ENCODE peak calls at places on chromosomes 6 and 20, in nine cellular contexts. One of them, this sample, is unnamed.
A peak's percentile ranks its signal among the peaks of the same experiment; 100 is the strongest.

GRCh38 chr6:170296746-170297576 is 6.1 kb upstream of the DLL1 start:
- DNase-seq in NCI-H524: peak; percentile 42
- DNase-seq in PC-3: no peak
- DNase-seq in retinal pigment epithelial cell: no peak
- DNase-seq in fibroblast of the aortic adventitia: no peak
- DNase-seq in ELR: no peak
- DNase-seq in endodermal cell: peak; percentile 55
- DNase-seq in activated CD4-positive, CD25-positive, alpha-beta regulatory T cell treated with anti-CD3 and anti-CD28 coated beads, Interleukin-2, amount 50 U/mL, for 72 hours: no peak
- DNase-seq in posterior vena cava: no peak
- DNase-seq in this sample: no peak

GRCh38 chr6:104118274-104118673 is 741.4 kb downstream of the HACE1 start:
- DNase-seq in NCI-H524: no peak
- DNase-seq in PC-3: peak; percentile 77
- DNase-seq in retinal pigment epithelial cell: peak; percentile 7
- DNase-seq in fibroblast of the aortic adventitia: peak; percentile 0
- DNase-seq in ELR: peak; percentile 90
- DNase-seq in endodermal cell: no peak
- DNase-seq in activated CD4-positive, CD25-positive, alpha-beta regulatory T cell treated with anti-CD3 and anti-CD28 coated beads, Interleukin-2, amount 50 U/mL, for 72 hours: no peak
- DNase-seq in posterior vena cava: no peak
- DNase-seq in this sample: no peak

GRCh38 chr6:93790976-93791375 is 371.6 kb upstream of the EPHA7 start:
- DNase-seq in NCI-H524: no peak
- DNase-seq in PC-3: peak; percentile 34
- DNase-seq in retinal pigment epithelial cell: no peak
- DNase-seq in fibroblast of the aortic adventitia: peak; percentile 28
- DNase-seq in ELR: no peak
- DNase-seq in endodermal cell: no peak
- DNase-seq in activated CD4-positive, CD25-positive, alpha-beta regulatory T cell treated with anti-CD3 and anti-CD28 coated beads, Interleukin-2, amount 50 U/mL, for 72 hours: no peak
- DNase-seq in posterior vena cava: no peak
- DNase-seq in this sample: no peak

GRCh38 chr20:953742-954141 is 37.6 kb upstream of the ANGPT4 start:
- DNase-seq in NCI-H524: no peak
- DNase-seq in PC-3: peak; percentile 28
- DNase-seq in retinal pigment epithelial cell: no peak
- DNase-seq in fibroblast of the aortic adventitia: no peak
- DNase-seq in ELR: peak; percentile 39
- DNase-seq in endodermal cell: no peak
- DNase-seq in activated CD4-positive, CD25-positive, alpha-beta regulatory T cell treated with anti-CD3 and anti-CD28 coated beads, Interleukin-2, amount 50 U/mL, for 72 hours: no peak
- DNase-seq in posterior vena cava: peak; percentile 71
- DNase-seq in this sample: no peak

GRCh38 chr20:18663932-18664331 is 76.1 kb downstream of the DTD1 start:
- DNase-seq in NCI-H524: no peak
- DNase-seq in PC-3: peak; percentile 47
- DNase-seq in retinal pigment epithelial cell: no peak
- DNase-seq in fibroblast of the aortic adventitia: peak; percentile 40
- DNase-seq in ELR: no peak
- DNase-seq in endodermal cell: no peak
- DNase-seq in activated CD4-positive, CD25-positive, alpha-beta regulatory T cell treated with anti-CD3 and anti-CD28 coated beads, Interleukin-2, amount 50 U/mL, for 72 hours: no peak
- DNase-seq in posterior vena cava: no peak
- DNase-seq in this sample: no peak

GRCh38 chr20:7650481-7650880 is 289.8 kb downstream of the HAO1 start:
- DNase-seq in NCI-H524: no peak
- DNase-seq in PC-3: peak; percentile 84
- DNase-seq in retinal pigment epithelial cell: no peak
- DNase-seq in fibroblast of the aortic adventitia: peak; percentile 96
- DNase-seq in ELR: no peak
- DNase-seq in endodermal cell: no peak
- DNase-seq in activated CD4-positive, CD25-positive, alpha-beta regulatory T cell treated with anti-CD3 and anti-CD28 coated beads, Interleukin-2, amount 50 U/mL, for 72 hours: no peak
- DNase-seq in posterior vena cava: no peak
- DNase-seq in this sample: no peak

GRCh38 chr6:154134471-154135147 is 95.6 kb downstream of the OPRM1 start:
- DNase-seq in NCI-H524: no peak
- DNase-seq in PC-3: no peak
- DNase-seq in retinal pigment epithelial cell: no peak
- DNase-seq in fibroblast of the aortic adventitia: no peak
- DNase-seq in ELR: no peak
- DNase-seq in endodermal cell: no peak
- DNase-seq in activated CD4-positive, CD25-positive, alpha-beta regulatory T cell treated with anti-CD3 and anti-CD28 coated beads, Interleukin-2, amount 50 U/mL, for 72 hours: no peak
- DNase-seq in posterior vena cava: no peak
- DNase-seq in this sample: no peak

GRCh38 chr20:58891076-58891685 is 38.7 kb downstream of the GNAS start:
- DNase-seq in NCI-H524: peak; percentile 66
- DNase-seq in PC-3: peak; percentile 74
- DNase-seq in retinal pigment epithelial cell: no peak
- DNase-seq in fibroblast of the aortic adventitia: peak; percentile 52
- DNase-seq in ELR: peak; percentile 76
- DNase-seq in endodermal cell: peak; percentile 85
- DNase-seq in activated CD4-positive, CD25-positive, alpha-beta regulatory T cell treated with anti-CD3 and anti-CD28 coated beads, Interleukin-2, amount 50 U/mL, for 72 hours: peak; percentile 73
- DNase-seq in posterior vena cava: peak; percentile 91
- DNase-seq in this sample: peak; percentile 74